ENCODE peak calls at places on chromosomes 7 and 10, in seven cellular contexts. M is GM23248, D is GM23338, S is MM.1S, Q is hepatocyte, X is PC-3, J is HCT116. Z is an unnamed sample.

GRCh38 chr10:79413196-79413595 is 32.2 kb downstream of the ZCCHC24 start:
- DNase-seq in X (peak), D (no peak), S (peak), Q (no peak), M (peak), J (no peak), Z (no peak)

GRCh38 chr10:79156334-79157274 is 87.8 kb downstream of the ZMIZ1 start:
- DNase-seq in M (no peak), J (no peak), Q (no peak), D (no peak), X (no peak), S (no peak), Z (no peak)

GRCh38 chr10:101752241-101752640 is 23.7 kb downstream of the FGF8 start:
- DNase-seq in D (no peak), Q (no peak), S (no peak), M (no peak), X (no peak), J (no peak), Z (no peak)

GRCh38 chr10:132257271-132257670 is 50.5 kb downstream of the STK32C start:
- DNase-seq in X (peak), Q (no peak), J (no peak), S (no peak), D (no peak), M (peak), Z (no peak)

GRCh38 chr10:3848005-3848767 is 63.2 kb upstream of the KLF6 start:
- DNase-seq in S (no peak), Q (no peak), X (no peak), D (no peak), J (no peak), M (peak), Z (no peak)

GRCh38 chr10:86958831-86959736 is 685 bp downstream of the SNCG start:
- DNase-seq in M (peak), S (no peak), D (no peak), Q (peak), J (peak), X (peak), Z (no peak)

GRCh38 chr10:126565456-126565855 is 105.0 kb downstream of the C10orf90 start:
- DNase-seq in M (no peak), Q (no peak), J (no peak), S (no peak), X (no peak), D (no peak), Z (peak)

GRCh38 chr10:132928261-132928660 is 14.1 kb downstream of the CFAP46 start:
- DNase-seq in D (no peak), Q (no peak), M (no peak), S (no peak), J (no peak), X (no peak), Z (no peak)

GRCh38 chr10:76632158-76633051 is 1005.2 kb downstream of the KCNMA1 start:
- DNase-seq in Q (no peak), S (peak), M (peak), X (peak), J (peak), D (peak), Z (peak)

GRCh38 chr7:32204361-32205018 is 134.3 kb upstream of the PDE1C start:
- DNase-seq in S (peak), Q (peak), X (peak), D (peak), J (peak), M (peak), Z (peak)

GRCh38 chr10:86942441-86943315 is 14.7 kb downstream of the MMRN2 start:
- DNase-seq in M (no peak), D (peak), J (no peak), X (no peak), S (no peak), Q (no peak), Z (no peak)

GRCh38 chr7:28081016-28081415 is 99.6 kb downstream of the JAZF1 start:
- DNase-seq in Q (no peak), D (peak), M (no peak), J (no peak), S (no peak), X (no peak), Z (no peak)

GRCh38 chr7:29915481-29916215 is 74.0 kb downstream of the SCRN1 start:
- DNase-seq in X (no peak), Q (no peak), J (no peak), S (no peak), M (peak), D (no peak), Z (no peak)

GRCh38 chr7:116836080-116836479 is 26.3 kb upstream of the CAPZA2 start:
- DNase-seq in J (no peak), D (no peak), M (no peak), S (no peak), Q (no peak), X (no peak), Z (no peak)

GRCh38 chr10:85614981-85615380 is 751.6 kb downstream of the GRID1 start:
- DNase-seq in S (no peak), J (no peak), X (no peak), D (no peak), M (no peak), Q (no peak), Z (no peak)

GRCh38 chr7:158040199-158040598 is 547.4 kb downstream of the PTPRN2 start:
- DNase-seq in J (no peak), S (no peak), X (no peak), D (no peak), M (no peak), Q (no peak), Z (no peak)

GRCh38 chr7:13875496-13876074 is 113.9 kb downstream of the ETV1 start:
- DNase-seq in S (no peak), D (no peak), J (no peak), Q (no peak), X (no peak), M (no peak), Z (no peak)

GRCh38 chr10:73759512-73760115 is 15.4 kb downstream of the SEC24C start:
- DNase-seq in S (peak), M (no peak), D (peak), X (peak), Q (peak), J (no peak), Z (no peak)

GRCh38 chr10:48804740-48805182 is 120.1 kb downstream of the WDFY4 start:
- DNase-seq in X (no peak), S (no peak), D (no peak), J (no peak), M (no peak), Q (peak), Z (no peak)

GRCh38 chr7:121954803-121955202 is 81.8 kb downstream of the PTPRZ1 start:
- DNase-seq in D (no peak), S (no peak), X (peak), M (peak), J (no peak), Q (no peak), Z (no peak)

GRCh38 chr10:103990170-103990930 is 23.4 kb downstream of the SLK start:
- DNase-seq in X (no peak), S (no peak), J (no peak), Q (no peak), M (no peak), D (no peak), Z (no peak)

GRCh38 chr7:95205821-95206220 is 118.5 kb downstream of the PON1 start:
- DNase-seq in Q (no peak), D (no peak), X (peak), J (peak), S (no peak), M (peak), Z (no peak)

GRCh38 chr10:55410415-55410885 is 609.4 kb upstream of the PCDH15 start:
- DNase-seq in J (no peak), Q (peak), S (no peak), D (peak), M (peak), X (peak), Z (peak)

GRCh38 chr10:130371156-130371555 is 235.0 kb downstream of the GLRX3 start:
- DNase-seq in J (no peak), S (no peak), M (no peak), Q (no peak), X (no peak), D (no peak), Z (no peak)

GRCh38 chr10:58886390-58886789 is 290.1 kb upstream of the PHYHIPL start:
- DNase-seq in D (no peak), X (no peak), J (no peak), M (no peak), S (no peak), Q (no peak), Z (no peak)

GRCh38 chr10:98483658-98484057 is 36.9 kb upstream of the HPS1 start:
- DNase-seq in X (no peak), D (no peak), J (no peak), S (no peak), M (no peak), Q (no peak), Z (no peak)

GRCh38 chr10:17527530-17528146 is 73.2 kb upstream of the ST8SIA6 start:
- DNase-seq in X (peak), S (no peak), D (peak), M (peak), J (no peak), Q (no peak), Z (no peak)

GRCh38 chr7:104926189-104926904 is 87.7 kb upstream of the KMT2E start:
- DNase-seq in Q (peak), J (no peak), M (no peak), S (no peak), X (no peak), D (no peak), Z (no peak)

GRCh38 chr10:29099415-29099814 is 189.5 kb upstream of the LYZL1 start:
- DNase-seq in J (no peak), Q (no peak), D (no peak), S (no peak), M (no peak), X (no peak), Z (no peak)

GRCh38 chr7:92621641-92622429 is 31.6 kb upstream of the FAM133B start:
- DNase-seq in D (no peak), Q (no peak), M (peak), S (peak), X (no peak), J (no peak), Z (no peak)

GRCh38 chr7:92621026-92621540 is 30.9 kb upstream of the FAM133B start:
- DNase-seq in J (peak), D (peak), S (peak), X (peak), M (peak), Q (peak), Z (peak)

GRCh38 chr7:92624298-92624996 is 34.3 kb upstream of the FAM133B start:
- DNase-seq in Q (no peak), S (no peak), J (no peak), D (no peak), M (no peak), X (no peak), Z (no peak)

GRCh38 chr7:92623544-92623943 is 33.4 kb upstream of the FAM133B start:
- DNase-seq in S (no peak), X (no peak), D (no peak), Q (no peak), J (no peak), M (no peak), Z (no peak)

GRCh38 chr7:92622680-92623079 is 32.5 kb upstream of the FAM133B start:
- DNase-seq in J (no peak), S (no peak), D (no peak), X (no peak), Q (no peak), M (no peak), Z (no peak)
- H3K4me2 ChIP-seq in J (no peak), S (peak), D (no peak), X (no peak), Q (no peak), M (no peak), Z (no peak)

GRCh38 chr7:70322786-70323185 is 724.5 kb downstream of the AUTS2 start:
- DNase-seq in D (no peak), J (no peak), X (no peak), Q (no peak), S (no peak), M (no peak), Z (no peak)
- TF ChIP-seq EZH2phosphoT487 in D (no peak), J (no peak), X (no peak), Q (no peak), S (no peak), M (no peak), Z (no peak)

GRCh38 chr7:22563621-22564241 is 63.7 kb upstream of the STEAP1B start:
- DNase-seq in J (no peak), M (peak), S (no peak), D (peak), X (peak), Q (no peak), Z (peak)

GRCh38 chr7:22566176-22566575 is 66.2 kb upstream of the STEAP1B start:
- DNase-seq in X (no peak), D (no peak), M (no peak), Q (no peak), S (no peak), J (no peak), Z (no peak)

GRCh38 chr7:22565315-22565811 is 65.4 kb upstream of the STEAP1B start:
- DNase-seq in D (no peak), M (peak), J (no peak), S (peak), Q (no peak), X (peak), Z (no peak)

GRCh38 chr7:22563115-22563514 is 63.1 kb upstream of the STEAP1B start:
- DNase-seq in Q (peak), M (no peak), X (no peak), D (no peak), J (no peak), S (peak), Z (peak)

DNA sequence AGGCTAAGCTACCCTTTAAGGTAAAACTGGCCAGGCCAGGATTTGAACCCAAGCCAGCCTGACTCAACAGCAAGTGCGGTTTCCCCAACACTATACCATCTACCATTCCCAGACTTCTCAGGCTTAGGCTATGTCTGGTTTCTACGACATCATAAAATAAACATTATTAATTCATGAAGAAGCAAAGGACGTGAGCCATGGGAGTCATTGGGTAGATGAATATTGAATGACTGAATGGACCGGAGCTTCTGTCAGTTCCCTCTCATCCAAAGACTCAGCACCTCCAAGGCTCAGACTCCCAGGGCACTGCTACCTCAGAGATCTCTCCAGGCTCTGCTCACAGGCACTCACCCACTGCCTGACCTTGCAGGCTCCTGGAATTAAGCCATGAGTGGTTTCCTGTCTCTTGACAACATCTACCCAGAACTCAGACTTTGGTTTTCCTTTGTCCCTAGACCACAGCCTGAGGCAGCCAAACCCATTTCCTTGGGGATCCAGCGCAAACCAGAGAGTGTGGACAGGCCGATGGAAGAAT is 64.6 kb upstream of the STEAP1B start:
- DNase-seq in D (no peak), S (peak), Q (no peak), M (peak), J (no peak), X (peak), Z (no peak)
- H3K4me2 ChIP-seq in D (no peak), S (peak), Q (no peak), M (peak), J (no peak), X (peak), Z (no peak)

GRCh38 chr7:138000081-138000701 is 1.7 kb downstream of the CREB3L2 start:
- DNase-seq in J (no peak), S (peak), D (peak), Q (peak), X (no peak), M (peak), Z (peak)
- TF ChIP-seq EZH2phosphoT487 in J (no peak), S (no peak), D (no peak), Q (no peak), X (no peak), M (no peak), Z (no peak)

GRCh38 chr10:122462533-122463465 is 1.4 kb downstream of the HTRA1 start:
- DNase-seq in Q (peak), X (peak), J (no peak), D (no peak), M (peak), S (no peak), Z (peak)
- H3K4me2 ChIP-seq in Q (peak), X (peak), J (no peak), D (peak), M (peak), S (no peak), Z (peak)

GRCh38 chr7:1692500-1693418 is 22.7 kb downstream of the ELFN1 start:
- DNase-seq in D (no peak), J (no peak), Q (no peak), X (no peak), S (no peak), M (no peak), Z (no peak)

GRCh38 chr7:1690359-1690958 is 20.4 kb downstream of the ELFN1 start:
- DNase-seq in Q (no peak), S (no peak), J (no peak), M (no peak), X (no peak), D (no peak), Z (no peak)

GRCh38 chr7:1693419-1693990 is 23.4 kb downstream of the ELFN1 start:
- DNase-seq in J (no peak), M (no peak), S (no peak), D (no peak), X (no peak), Q (no peak), Z (no peak)

GRCh38 chr7:1691096-1691495 is 21.0 kb downstream of the ELFN1 start:
- DNase-seq in M (no peak), J (no peak), S (no peak), X (no peak), Q (no peak), D (no peak), Z (no peak)

DNA sequence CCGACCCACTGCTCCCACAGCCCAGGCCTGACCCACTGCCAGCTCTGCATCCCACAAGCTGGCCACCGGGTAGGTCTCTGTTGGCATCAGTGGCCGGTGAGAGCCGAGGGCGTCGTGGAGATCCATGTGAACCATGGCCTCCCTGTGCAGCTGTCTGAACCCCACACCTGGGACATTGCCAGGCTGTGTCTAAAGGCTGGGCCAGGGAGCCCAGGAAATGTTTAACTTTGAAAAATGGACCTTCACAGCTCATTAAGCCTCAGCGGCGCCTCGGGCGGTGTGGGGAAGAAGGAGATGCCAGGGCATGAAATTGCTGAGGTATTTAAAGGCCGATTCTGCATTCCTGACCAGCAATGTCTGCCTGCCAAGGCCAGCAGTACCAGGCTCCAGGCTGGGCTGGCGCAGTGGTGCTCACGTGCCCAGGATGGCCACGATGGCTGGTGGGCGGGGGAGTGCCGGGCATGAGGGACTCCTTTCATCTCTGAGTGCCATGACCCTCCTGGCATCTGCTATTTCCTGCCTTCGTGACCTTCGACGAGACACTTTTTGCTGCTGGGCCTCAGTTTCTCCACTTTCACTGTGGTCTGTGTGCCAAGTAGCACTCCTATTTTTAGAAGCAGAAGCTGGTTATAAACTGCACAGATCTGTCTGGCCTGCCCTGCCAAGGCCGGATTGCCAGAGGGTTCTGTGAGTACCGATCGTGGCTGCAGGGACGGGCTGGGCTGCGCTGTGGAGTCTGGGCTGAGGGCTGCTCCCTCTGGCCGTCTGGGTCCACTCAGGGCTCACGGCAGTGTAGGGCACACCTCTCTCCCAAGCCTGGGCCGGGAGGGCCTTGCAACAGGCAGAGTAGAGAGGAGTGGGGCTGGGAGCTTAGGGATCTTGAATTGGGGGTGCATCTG is 21.8 kb downstream of the ELFN1 start:
- DNase-seq in M (no peak), J (no peak), S (no peak), Q (no peak), D (no peak), X (peak), Z (no peak)
- TF ChIP-seq EZH2phosphoT487 in M (no peak), J (no peak), S (no peak), Q (no peak), D (no peak), X (no peak), Z (no peak)

GRCh38 chr10:1395025-1395981 is 339.1 kb downstream of the WDR37 start:
- DNase-seq in X (no peak), Q (no peak), J (no peak), M (no peak), D (no peak), S (no peak), Z (no peak)
- H3K4me2 ChIP-seq in X (no peak), Q (no peak), J (no peak), M (no peak), D (no peak), S (no peak), Z (no peak)

DNA sequence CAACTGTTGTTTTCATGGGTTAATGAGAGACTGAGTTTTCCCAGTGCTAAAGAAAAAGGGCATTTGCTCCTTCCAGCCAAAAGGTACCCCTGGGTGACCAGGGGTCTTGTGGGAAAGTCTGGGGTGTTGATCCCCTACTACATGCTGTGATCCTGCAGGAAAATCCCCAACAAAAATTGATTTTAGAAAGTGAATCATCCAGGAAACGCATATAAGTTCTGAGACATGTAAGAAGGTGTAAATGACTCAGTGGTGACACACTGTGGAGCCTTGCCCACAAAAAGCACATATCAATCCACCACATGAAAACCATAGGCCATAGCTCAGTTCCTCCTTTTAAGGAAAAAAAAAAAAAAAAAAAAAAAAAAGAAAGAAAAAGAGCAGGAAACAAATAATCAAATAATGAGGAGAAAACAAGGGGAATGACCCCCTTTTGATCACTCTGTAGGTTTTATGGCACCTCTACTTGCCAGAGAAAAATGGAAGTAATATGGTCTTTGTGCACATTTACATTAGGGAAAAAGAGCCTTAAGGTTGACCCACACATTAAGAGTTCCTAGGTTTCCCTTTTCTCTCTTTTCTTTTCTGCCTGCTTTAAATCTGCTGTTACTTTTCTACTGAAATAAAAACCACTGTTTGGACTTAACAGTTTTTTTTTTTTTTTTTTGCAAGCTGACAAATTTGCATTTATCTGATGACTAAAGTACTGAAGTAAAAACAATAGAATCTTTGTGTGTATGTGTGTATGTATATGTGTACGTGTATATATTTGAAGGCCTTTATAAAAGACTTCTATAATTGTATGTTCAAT is 386.0 kb downstream of the KIF20B start:
- DNase-seq in D (no peak), Q (no peak), J (peak), M (no peak), X (peak), S (peak), Z (no peak)
- TF ChIP-seq EZH2phosphoT487 in D (no peak), Q (no peak), J (no peak), M (no peak), X (no peak), S (no peak), Z (no peak)

Z was measured in neural progenitor cell.